ENCODE peak calls at places on chromosomes 2 and 18, in six cellular contexts. F is left ventricle myocardium inferior, I is K562, Z is GM23248, H is thoracic aorta, U is osteoblast. M is an unnamed sample.

GRCh38 chr2:88709117-88709739 is 17.8 kb downstream of the RPIA start:
- DNase-seq in F (no peak), Z (peak), U (peak), H (no peak), I (no peak), M (no peak)

GRCh38 chr2:81266106-81266505 is 961.6 kb upstream of the LRRTM1 start:
- DNase-seq in U (no peak), Z (no peak), F (no peak), I (peak), H (no peak), M (peak)

GRCh38 chr2:189304360-189304759 is 124.8 kb upstream of the COL5A2 start:
- DNase-seq in Z (no peak), I (no peak), F (no peak), U (no peak), H (no peak), M (no peak)

GRCh38 chr2:199302851-199303250 is 154.9 kb downstream of the SATB2 start:
- DNase-seq in I (no peak), U (no peak), H (no peak), Z (peak), F (no peak), M (peak)

GRCh38 chr18:50051288-50051687 is 143.7 kb downstream of the MYO5B start:
- DNase-seq in Z (peak), H (no peak), I (peak), F (no peak), U (no peak), M (peak)

GRCh38 chr2:98869868-98870267 is 66.2 kb downstream of the CRACDL start:
- DNase-seq in F (no peak), Z (no peak), U (no peak), H (no peak), I (no peak), M (no peak)

GRCh38 chr2:217482343-217482742 is 520.5 kb downstream of the TNS1 start:
- DNase-seq in Z (no peak), U (no peak), I (no peak), F (no peak), H (no peak), M (no peak)

GRCh38 chr2:58215429-58215828 is 25.7 kb downstream of the FANCL start:
- DNase-seq in Z (no peak), U (no peak), F (no peak), H (no peak), I (no peak), M (peak)

GRCh38 chr2:241363316-241363879 is 7.3 kb downstream of the FARP2 start:
- DNase-seq in H (no peak), F (no peak), Z (peak), I (no peak), U (peak), M (no peak)

DNA sequence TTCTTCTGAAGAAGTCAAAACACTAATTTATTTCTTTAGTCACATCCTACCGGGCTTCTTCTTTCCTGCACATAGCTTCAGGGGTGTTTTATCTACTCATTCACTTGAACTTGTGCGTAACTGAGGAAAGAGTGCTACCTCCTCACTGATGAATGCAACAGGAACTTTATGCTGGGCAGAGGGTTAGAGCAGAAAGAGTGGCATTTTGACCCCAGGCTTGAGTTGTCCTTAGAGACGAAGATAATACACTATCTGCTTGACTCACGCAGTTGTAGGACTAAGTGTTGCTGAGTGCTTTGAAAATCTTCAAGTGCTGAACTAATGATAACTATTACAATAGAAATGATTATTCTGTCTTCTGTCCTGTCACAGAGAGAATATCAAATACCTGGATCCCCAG is 86.5 kb upstream of the LGALSL start:
- DNase-seq in U (no peak), Z (no peak), H (no peak), F (no peak), I (no peak), M (peak)
- H3K27ac ChIP-seq in U (no peak), Z (no peak), H (no peak), F (no peak), I (no peak), M (no peak)

DNA sequence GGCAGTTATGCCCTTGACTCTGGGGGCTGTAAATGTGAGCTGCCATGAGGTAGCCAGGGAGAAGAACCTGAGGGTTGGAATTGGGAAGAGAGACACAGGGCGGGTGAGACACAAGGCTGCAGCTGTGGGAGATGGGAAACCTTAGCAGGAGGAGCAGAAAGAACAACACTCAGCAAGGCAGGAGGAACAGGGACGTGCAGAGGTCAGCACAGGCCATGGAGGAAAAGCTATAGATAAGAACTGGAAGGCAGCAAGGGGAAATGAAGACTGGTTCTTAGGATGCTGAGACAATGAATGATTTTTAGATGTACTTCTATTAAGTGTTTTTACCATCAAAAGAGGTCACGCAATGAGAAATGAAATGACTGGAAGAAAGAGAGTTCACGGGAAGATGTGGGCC is 80.2 kb downstream of the USP40 start:
- DNase-seq in U (no peak), I (no peak), F (no peak), H (no peak), Z (no peak), M (no peak)
- H3K27ac ChIP-seq in U (peak), I (no peak), F (peak), H (peak), Z (no peak), M (no peak)

GRCh38 chr2:10303634-10304378 is 1.1 kb downstream of the HPCAL1 start:
- DNase-seq in H (no peak), Z (peak), I (peak), F (peak), U (peak), M (peak)

GRCh38 chr2:10304458-10305253 is 2.0 kb downstream of the HPCAL1 start:
- DNase-seq in H (no peak), Z (no peak), I (no peak), U (peak), F (no peak), M (no peak)

GRCh38 chr2:10305715-10306114 is 3.0 kb downstream of the HPCAL1 start:
- DNase-seq in I (no peak), F (no peak), H (no peak), U (peak), Z (no peak), M (no peak)

GRCh38 chr2:10306901-10307463 is 4.3 kb downstream of the HPCAL1 start:
- DNase-seq in H (no peak), I (no peak), U (peak), F (no peak), Z (no peak), M (no peak)

DNA sequence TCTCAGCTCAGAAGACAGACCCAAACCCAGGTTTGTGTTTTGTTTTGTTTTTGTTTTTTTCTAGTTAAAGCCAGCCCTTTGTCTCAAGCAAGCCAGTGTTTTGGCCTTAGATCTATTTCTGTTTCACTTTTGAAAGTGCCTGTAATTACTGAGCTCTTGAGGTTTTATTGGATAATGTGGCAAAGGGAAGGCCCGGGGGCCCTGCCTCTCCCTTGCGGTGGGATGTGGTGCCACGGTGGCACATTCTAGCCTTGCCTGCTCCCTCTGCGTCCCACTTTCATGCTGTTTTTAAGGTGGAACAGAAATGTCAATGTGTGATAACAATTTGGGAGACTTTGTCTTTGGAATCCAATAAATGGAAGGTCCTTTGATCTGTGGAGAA is 2.5 kb downstream of the HPCAL1 start:
- DNase-seq in H (no peak), I (no peak), U (peak), F (no peak), Z (peak), M (no peak)
- H3K27ac ChIP-seq in H (no peak), I (no peak), U (peak), F (peak), Z (peak), M (no peak)

DNA sequence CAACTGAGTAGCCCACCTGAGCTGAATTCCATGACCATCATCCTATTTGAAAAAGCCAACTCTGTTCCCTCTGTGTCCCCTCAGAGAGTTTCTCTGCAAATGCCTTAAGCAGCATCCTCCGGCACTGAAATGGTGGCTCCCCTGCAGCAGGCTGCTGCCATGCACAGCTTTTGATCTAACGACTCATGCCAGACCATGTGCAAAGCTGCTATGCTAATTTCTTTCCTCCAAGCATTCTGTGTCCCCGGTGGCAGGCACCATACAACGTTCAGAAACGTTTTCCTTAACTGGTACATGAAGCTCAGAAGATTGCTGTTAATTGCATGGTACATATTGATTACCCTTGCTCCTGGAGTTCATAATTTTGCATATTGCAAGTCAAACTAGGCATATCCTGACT is 336.8 kb downstream of the RBM43 start:
- DNase-seq in H (no peak), F (no peak), U (no peak), I (no peak), Z (peak), M (no peak)
- H3K27ac ChIP-seq in H (no peak), F (no peak), U (no peak), I (no peak), Z (no peak), M (no peak)

DNA sequence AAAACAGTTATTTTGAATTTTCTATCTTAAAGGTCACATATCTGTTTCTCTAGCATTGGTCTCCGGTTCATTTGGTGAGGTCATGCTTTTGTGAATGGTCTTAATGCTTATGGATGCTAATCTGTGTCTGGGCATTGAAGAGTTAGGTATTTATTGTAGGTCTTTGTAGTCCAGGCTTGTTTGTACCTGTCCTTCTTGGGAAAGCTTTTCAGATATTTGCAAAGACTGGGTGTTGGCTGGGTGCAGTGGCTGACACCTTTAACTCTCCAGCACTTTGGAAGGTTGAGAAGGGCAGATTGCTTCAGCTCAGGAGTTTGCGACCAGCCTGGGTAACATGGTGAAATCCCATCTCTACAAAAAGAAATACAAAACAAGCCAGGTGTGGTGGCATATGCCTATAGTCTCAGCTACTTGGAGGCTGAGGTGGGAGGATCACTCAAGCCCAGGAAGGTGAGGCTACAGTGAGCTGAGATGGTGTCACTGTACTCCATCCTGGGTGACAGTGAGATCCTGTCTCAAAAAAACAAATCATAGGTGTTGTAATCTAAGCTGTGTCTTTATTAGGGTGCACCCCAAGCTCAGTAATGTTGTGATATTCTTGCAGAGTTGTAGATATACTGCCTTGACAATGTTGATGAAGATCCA is 82.3 kb downstream of the FAM117B start:
- DNase-seq in Z (no peak), H (no peak), F (no peak), I (no peak), U (no peak), M (no peak)
- H3K27ac ChIP-seq in Z (no peak), H (no peak), F (no peak), I (no peak), U (no peak), M (no peak)

GRCh38 chr2:9770308-9771100 is 72.8 kb upstream of the TAF1B start:
- DNase-seq in Z (peak), U (peak), H (peak), F (peak), I (peak), M (peak)
- H3K27ac ChIP-seq in Z (peak), U (peak), H (no peak), F (peak), I (no peak), M (no peak)

DNA sequence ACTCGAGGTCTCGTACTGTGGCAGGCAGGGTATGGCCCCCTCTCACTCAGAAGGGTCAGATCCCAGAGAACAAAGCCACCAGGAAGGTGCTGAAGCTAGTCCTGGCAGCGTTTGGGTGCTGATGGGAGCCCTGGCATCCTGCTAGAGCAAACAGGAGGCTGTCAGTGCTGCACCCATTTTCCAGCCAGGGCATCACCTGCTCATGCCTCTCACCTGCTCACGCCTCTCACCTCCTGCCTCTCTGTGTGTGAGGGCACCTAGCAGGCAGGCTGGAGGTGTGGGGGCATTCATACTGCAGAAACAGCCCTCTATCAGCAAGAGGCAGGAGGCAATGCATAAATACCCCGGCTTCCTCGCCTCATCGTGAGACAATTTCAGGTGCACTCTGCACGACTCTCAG is 80.2 kb downstream of the KLHL29 start:
- DNase-seq in F (no peak), I (no peak), Z (no peak), H (no peak), U (no peak), M (no peak)
- H3K27ac ChIP-seq in F (no peak), I (no peak), Z (no peak), H (no peak), U (no peak), M (no peak)

M was measured in cardiac muscle cell.